ENCODE peak calls at places on chromosomes 12 and 14, in five cellular contexts. W is Panc1, C is iPS-NIHi11, G is stomach, J is breast epithelium. N is an unnamed sample.

GRCh38 chr14:25237845-25238244 is 187.9 kb upstream of the STXBP6 start:
- DNase-seq in W (no peak), C (peak; percentile 48), G (no peak), J (no peak), N (no peak)

GRCh38 chr14:105700622-105701288 is 174.4 kb downstream of the TMEM121 start:
- DNase-seq in W (no peak), C (no peak), G (no peak), J (no peak), N (peak; percentile 88)

GRCh38 chr12:3752096-3752709 is 706 bp downstream of the CRACR2A start:
- DNase-seq in W (no peak), C (no peak), G (peak; percentile 30), J (peak; percentile 51), N (peak; percentile 77)

GRCh38 chr14:58227096-58227819 is 17.4 kb upstream of the PSMA3 start:
- DNase-seq in W (no peak), C (no peak), G (no peak), J (no peak), N (no peak)

GRCh38 chr12:89863968-89864367 is 155.3 kb upstream of the ATP2B1 start:
- DNase-seq in W (no peak), C (no peak), G (no peak), J (no peak), N (peak; percentile 72)

GRCh38 chr12:56634837-56635538 is 4.9 kb upstream of the BAZ2A start:
- DNase-seq in W (peak; percentile 80), C (peak; percentile 73), G (peak; percentile 80), J (peak; percentile 85), N (peak; percentile 84)

GRCh38 chr14:102314242-102315011 is 5.1 kb upstream of the ZNF839 start:
- DNase-seq in W (peak; percentile 41), C (peak; percentile 84), G (peak; percentile 85), J (peak; percentile 69), N (peak; percentile 68)

GRCh38 chr14:34711169-34711568 is 3.2 kb downstream of the CFL2 start:
- DNase-seq in W (no peak), C (no peak), G (no peak), J (no peak), N (peak; percentile 74)

GRCh38 chr14:51859136-51859535 is 1.3 kb upstream of the GNG2 start:
- DNase-seq in W (no peak), C (no peak), G (no peak), J (no peak), N (no peak)

GRCh38 chr12:75196865-75197264 is 12.8 kb downstream of the KCNC2 start:
- DNase-seq in W (no peak), C (no peak), G (no peak), J (no peak), N (no peak)

GRCh38 chr12:78916845-78917480 is 52.4 kb downstream of the SYT1 start:
- DNase-seq in W (no peak), C (no peak), G (no peak), J (no peak), N (no peak)

GRCh38 chr14:79318371-79318770 is 892.9 kb downstream of the DIO2 start:
- DNase-seq in W (no peak), C (no peak), G (no peak), J (no peak), N (no peak)

GRCh38 chr12:47193066-47193465 is 113.3 kb upstream of the AMIGO2 start:
- DNase-seq in W (no peak), C (no peak), G (no peak), J (no peak), N (no peak)